ENCODE peak calls at places on chromosome 13, in five cellular contexts. N is OCI-LY7, C is fibroblast of lung, Q is H1, Z is GM23338. H is an unnamed sample.

GRCh38 chr13:37869756-37870488 is at the start of gene TRPC4:
- DNase-seq in Z (peak), Q (peak), N (no peak), C (peak), H (peak)

GRCh38 chr13:103883698-103884097 is 817.5 kb upstream of the SLC10A2 start:
- DNase-seq in C (peak), Q (no peak), N (no peak), Z (no peak), H (no peak)

GRCh38 chr13:66224644-66225043 is 1005.5 kb downstream of the PCDH9 start:
- DNase-seq in C (no peak), N (no peak), Q (no peak), Z (peak), H (no peak)

GRCh38 chr13:72774019-72774418 is 7.7 kb downstream of the DIS3 start:
- DNase-seq in C (peak), Q (no peak), N (no peak), Z (no peak), H (no peak)

GRCh38 chr13:33025220-33025744 is 9.1 kb downstream of the KL start:
- DNase-seq in N (no peak), Q (no peak), C (no peak), Z (peak), H (no peak)

GRCh38 chr13:65347420-65348030 is 1882.6 kb downstream of the PCDH9 start:
- DNase-seq in Z (no peak), Q (no peak), C (no peak), N (no peak), H (no peak)

GRCh38 chr13:50955807-50956206 is 46.2 kb downstream of the RNASEH2B start:
- DNase-seq in Z (no peak), N (no peak), C (no peak), Q (no peak), H (no peak)

GRCh38 chr13:107458269-107458668 is 757.1 kb downstream of the LIG4 start:
- DNase-seq in C (no peak), N (no peak), Z (no peak), Q (no peak), H (no peak)

GRCh38 chr13:26973946-26974345 is 197.7 kb downstream of the USP12 start:
- DNase-seq in Q (no peak), C (no peak), Z (no peak), N (no peak), H (no peak)

GRCh38 chr13:38008636-38009035 is 139.1 kb upstream of the TRPC4 start:
- DNase-seq in Z (no peak), N (no peak), C (peak), Q (no peak), H (no peak)

GRCh38 chr13:37700887-37701286 is 102.3 kb upstream of the POSTN start:
- DNase-seq in N (no peak), Q (no peak), Z (no peak), C (peak), H (no peak)

GRCh38 chr13:32150794-32151193 is 119.2 kb downstream of the FRY start:
- DNase-seq in N (no peak), Z (no peak), Q (no peak), C (peak), H (no peak)

GRCh38 chr13:40480012-40480914 is 186.2 kb downstream of the FOXO1 start:
- DNase-seq in N (peak), Z (no peak), Q (no peak), C (no peak), H (no peak)

GRCh38 chr13:101417043-101417406 is 717 bp upstream of the NALCN start:
- DNase-seq in N (no peak), Z (no peak), C (peak), Q (no peak), H (no peak)

GRCh38 chr13:101416181-101417042 is at the start of gene NALCN:
- DNase-seq in Z (peak), Q (peak), N (no peak), C (peak), H (no peak)

GRCh38 chr13:101412076-101412475 is 4.2 kb downstream of the NALCN start:
- DNase-seq in Z (no peak), Q (no peak), N (no peak), C (no peak), H (no peak)

GRCh38 chr13:101415358-101416174 is 742 bp downstream of the NALCN start:
- DNase-seq in N (no peak), C (no peak), Z (peak), Q (peak), H (no peak)

DNA sequence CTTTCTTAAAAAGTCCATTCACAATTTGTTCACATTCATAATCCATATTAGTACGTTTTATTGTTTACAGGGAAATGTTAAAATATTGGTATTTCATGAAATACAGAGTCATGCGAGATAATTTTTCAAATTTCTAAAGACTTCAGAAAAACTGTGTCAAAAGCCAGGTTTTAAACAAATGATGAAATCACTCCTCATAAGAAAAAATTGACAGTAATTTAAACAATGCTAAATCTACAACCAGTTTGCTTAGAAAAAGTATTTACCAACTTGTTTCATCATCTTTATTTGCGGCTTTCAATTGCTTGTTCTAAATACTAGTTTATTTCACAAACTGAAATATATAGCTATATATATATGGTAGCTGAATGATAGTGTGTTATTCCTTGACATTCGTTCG is 1.2 kb upstream of the NALCN start:
- DNase-seq in Q (no peak), Z (no peak), N (no peak), C (no peak), H (no peak)
- H2AFZ ChIP-seq in Q (no peak), Z (no peak), N (no peak), C (no peak), H (no peak)

GRCh38 chr13:75136151-75136550 is 345.8 kb downstream of the TBC1D4 start:
- DNase-seq in Z (no peak), C (no peak), N (no peak), Q (no peak), H (no peak)

GRCh38 chr13:75137911-75138571 is 343.9 kb downstream of the TBC1D4 start:
- DNase-seq in C (no peak), N (no peak), Q (no peak), Z (no peak), H (no peak)

GRCh38 chr13:75135325-75135825 is 346.6 kb downstream of the TBC1D4 start:
- DNase-seq in Z (no peak), Q (no peak), N (no peak), C (peak), H (no peak)

GRCh38 chr13:75129331-75129730 is 352.6 kb downstream of the TBC1D4 start:
- DNase-seq in C (no peak), Q (no peak), Z (no peak), N (no peak), H (no peak)

GRCh38 chr13:75132800-75133695 is 348.9 kb downstream of the TBC1D4 start:
- DNase-seq in N (no peak), C (no peak), Q (no peak), Z (no peak), H (no peak)
- H2AFZ ChIP-seq in N (no peak), C (no peak), Q (no peak), Z (no peak), H (no peak)

GRCh38 chr13:59111711-59112110 is 1052.0 kb downstream of the DIAPH3 start:
- DNase-seq in Z (no peak), C (peak), N (no peak), Q (no peak), H (no peak)
- H2AFZ ChIP-seq in Z (peak), C (no peak), N (no peak), Q (peak), H (no peak)

GRCh38 chr13:49435992-49436391 is 7.9 kb downstream of the CAB39L start:
- DNase-seq in Z (no peak), N (no peak), Q (no peak), C (peak), H (no peak)
- H2AFZ ChIP-seq in Z (no peak), N (no peak), Q (no peak), C (no peak), H (no peak)

GRCh38 chr13:110607675-110608224 is 7.6 kb upstream of the NAXD start:
- DNase-seq in Q (no peak), N (no peak), C (no peak), Z (no peak), H (no peak)
- H2AFZ ChIP-seq in Q (no peak), N (no peak), C (no peak), Z (no peak), H (peak)

DNA sequence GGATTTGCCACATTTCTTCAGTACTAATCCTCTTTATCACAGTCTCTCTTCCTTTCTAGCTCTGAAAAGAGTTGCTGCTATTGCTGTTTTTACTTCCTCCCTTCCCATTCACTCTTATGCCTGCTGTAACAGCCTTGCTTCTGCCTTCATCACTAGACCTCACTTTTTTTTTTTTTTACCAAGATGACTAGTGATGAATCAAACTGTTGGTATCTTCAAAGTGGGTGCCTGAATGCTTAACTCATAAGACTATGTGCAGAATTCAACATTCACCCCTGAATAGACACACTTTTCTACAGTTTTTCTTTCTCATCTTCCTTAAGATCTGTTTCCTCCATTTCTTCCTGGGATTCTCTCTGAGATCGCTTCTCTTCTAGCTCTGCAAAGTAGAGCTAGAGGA is 217.2 kb upstream of the HTR2A start:
- DNase-seq in C (peak), N (no peak), Q (no peak), Z (no peak), H (no peak)
- H2AFZ ChIP-seq in C (peak), N (no peak), Q (no peak), Z (peak), H (peak)

GRCh38 chr13:113413178-113413897 is 40.0 kb downstream of the ADPRHL1 start:
- DNase-seq in N (no peak), Z (no peak), Q (no peak), C (peak), H (no peak)
- H2AFZ ChIP-seq in N (no peak), Z (peak), Q (no peak), C (no peak), H (no peak)

GRCh38 chr13:69468624-69469023 is 639.0 kb upstream of the ATXN8OS start:
- DNase-seq in Z (no peak), C (no peak), Q (no peak), N (no peak), H (no peak)
- H2AFZ ChIP-seq in Z (no peak), C (no peak), Q (no peak), N (no peak), H (no peak)

GRCh38 chr13:111952814-111953213 is 114.1 kb upstream of the SOX1 start:
- DNase-seq in C (no peak), Q (peak), Z (no peak), N (no peak), H (no peak)

GRCh38 chr13:111953546-111954178 is 113.3 kb upstream of the SOX1 start:
- DNase-seq in Z (no peak), C (no peak), N (no peak), Q (peak), H (no peak)

GRCh38 chr13:111955412-111955769 is 111.6 kb upstream of the SOX1 start:
- DNase-seq in Z (no peak), N (no peak), Q (peak), C (no peak), H (no peak)

GRCh38 chr13:111956261-111957151 is 110.4 kb upstream of the SOX1 start:
- DNase-seq in Q (peak), C (no peak), Z (no peak), N (no peak), H (no peak)

DNA sequence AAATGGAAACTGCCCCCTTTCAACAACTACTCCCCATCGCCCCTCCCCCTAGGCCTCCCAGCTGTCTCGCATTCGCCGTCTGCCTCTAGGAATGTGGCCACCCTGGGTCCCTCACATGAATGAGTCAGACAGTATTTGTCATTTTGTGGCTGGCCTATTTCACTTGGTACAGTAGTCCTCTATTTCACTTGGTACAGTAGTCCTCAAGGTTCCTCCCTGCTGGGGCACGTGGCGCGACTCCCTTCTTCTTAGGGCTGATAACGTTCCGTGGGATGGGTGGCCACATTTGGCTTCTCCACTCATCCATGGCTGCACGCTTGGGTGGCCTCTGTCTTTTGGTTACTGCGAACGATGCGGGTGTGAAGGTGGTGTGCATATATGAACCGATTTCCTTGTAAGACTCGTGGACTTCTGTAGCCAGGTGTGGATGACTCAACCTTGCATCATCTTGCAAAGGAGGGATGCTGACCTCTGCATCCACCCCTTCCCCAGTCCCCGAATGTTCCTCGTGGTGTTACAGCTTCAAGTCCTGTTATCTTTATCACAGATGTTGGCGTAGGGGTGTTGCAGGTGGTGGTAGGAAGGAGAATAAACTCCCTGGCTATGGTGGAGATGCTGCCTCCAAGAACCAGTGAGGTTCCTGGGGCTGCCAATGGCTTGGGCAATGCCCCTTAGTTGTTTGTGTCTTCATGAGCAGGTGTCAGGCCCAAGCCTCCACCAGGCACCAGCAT is 112.1 kb upstream of the SOX1 start:
- DNase-seq in Q (peak), N (no peak), C (no peak), Z (no peak), H (peak)
- H2AFZ ChIP-seq in Q (no peak), N (no peak), C (no peak), Z (no peak), H (no peak)

DNA sequence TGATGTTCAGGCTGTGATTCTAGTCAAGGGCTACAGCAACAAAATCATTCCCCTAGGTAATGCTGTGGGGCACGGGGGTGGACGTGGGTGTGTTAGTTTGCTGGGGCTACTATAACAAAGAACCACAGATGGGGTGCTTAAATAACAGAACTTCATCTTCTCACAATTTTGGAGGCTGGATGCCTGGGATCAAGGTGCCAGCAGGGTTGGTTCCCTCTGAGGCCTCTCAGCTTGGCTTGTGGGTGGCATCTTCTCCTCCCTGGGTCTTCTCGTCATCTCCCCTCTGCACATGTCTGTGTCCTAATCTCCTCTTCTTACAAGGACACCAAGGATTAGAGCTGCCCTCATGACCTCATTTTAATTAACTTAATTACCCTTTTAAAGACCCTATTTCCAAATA is 114.9 kb downstream of the ESD start:
- DNase-seq in N (no peak), Z (no peak), C (no peak), Q (no peak), H (no peak)
- H2AFZ ChIP-seq in N (no peak), Z (no peak), C (no peak), Q (no peak), H (no peak)

H was measured in K562.